ENCODE peak calls at places on chromosomes 3 and 15, in seven cellular contexts. H, K, V, B, S, R and P are unnamed samples.

GRCh38 chr15:68299436-68299835 is 21.9 kb downstream of the FEM1B start:
- DNase-seq in B (no peak), R (no peak), K (peak), H (no peak), V (no peak), S (no peak), P (peak)

GRCh38 chr15:52257734-52258062 is 37.9 kb downstream of the MYO5C start:
- DNase-seq in V (no peak), S (no peak), K (peak), R (peak), B (peak), H (no peak), P (no peak)

GRCh38 chr15:100704281-100705055 is 102.1 kb downstream of the ASB7 start:
- DNase-seq in R (peak), V (no peak), H (no peak), S (no peak), K (peak), B (peak), P (peak)

GRCh38 chr3:141877911-141878310 is 1.5 kb downstream of the ATP1B3 start:
- DNase-seq in S (no peak), K (peak), V (no peak), H (no peak), R (no peak), B (no peak), P (no peak)

GRCh38 chr3:86655096-86655495 is 335.9 kb downstream of the VGLL3 start:
- DNase-seq in H (no peak), B (no peak), R (no peak), K (no peak), S (no peak), V (no peak), P (no peak)

GRCh38 chr3:134373942-134374790 is at the start of gene AMOTL2:
- DNase-seq in R (peak), K (peak), B (peak), H (no peak), V (peak), S (peak), P (peak)

GRCh38 chr3:31704651-31705179 is 172.0 kb downstream of the STT3B start:
- DNase-seq in R (peak), K (peak), S (no peak), H (no peak), B (peak), V (no peak), P (peak)

GRCh38 chr3:60147249-60147648 is 1097.4 kb upstream of the CFAP20DC start:
- DNase-seq in R (no peak), V (no peak), S (no peak), K (no peak), H (no peak), B (no peak), P (no peak)

GRCh38 chr3:189827108-189827507 is 195.9 kb downstream of the TP63 start:
- DNase-seq in K (no peak), H (no peak), S (no peak), B (no peak), R (no peak), V (no peak), P (no peak)

GRCh38 chr3:46276497-46277099 is 34.3 kb downstream of the CCR3 start:
- DNase-seq in S (no peak), V (no peak), R (no peak), H (no peak), B (peak), K (no peak), P (no peak)

GRCh38 chr15:39213385-39213840 is 367.5 kb upstream of the THBS1 start:
- DNase-seq in H (no peak), K (peak), B (no peak), R (no peak), S (no peak), V (no peak), P (peak)

GRCh38 chr3:55765906-55766701 is 279.0 kb upstream of the WNT5A start:
- DNase-seq in S (no peak), V (no peak), H (no peak), K (no peak), R (no peak), B (no peak), P (no peak)